ENCODE peak calls at places on chromosome 15, in ten cellular contexts. One of them, this sample, is unnamed.
A peak's percentile ranks its signal among the peaks of the same experiment; 100 is the strongest.

GRCh38 chr15:35293353-35294130 is 208.4 kb upstream of the NANOGP8 start:
- DNase-seq in fibroblast of lung: peak; percentile 95
- DNase-seq in GM23248: peak; percentile 82
- DNase-seq in foreskin fibroblast: peak; percentile 84
- DNase-seq in fibroblast of pulmonary artery: peak; percentile 65
- DNase-seq in body of pancreas: no peak
- DNase-seq in neuronal stem cell: no peak
- DNase-seq in tibial nerve: no peak
- DNase-seq in BJ: peak; percentile 27
- DNase-seq in psoas muscle: no peak
- DNase-seq in this sample: no peak

GRCh38 chr15:80609512-80609946 is 85.6 kb upstream of the ABHD17C start:
- DNase-seq in tibial nerve: no peak
- DNase-seq in neuronal stem cell: no peak
- DNase-seq in body of pancreas: no peak
- DNase-seq in foreskin fibroblast: no peak
- DNase-seq in fibroblast of lung: peak; percentile 51
- DNase-seq in BJ: no peak
- DNase-seq in GM23248: peak; percentile 14
- DNase-seq in fibroblast of pulmonary artery: peak; percentile 88
- DNase-seq in psoas muscle: no peak
- DNase-seq in this sample: no peak

GRCh38 chr15:80473574-80474223 is 69.5 kb downstream of the ARNT2 start:
- DNase-seq in foreskin fibroblast: no peak
- DNase-seq in fibroblast of lung: no peak
- DNase-seq in body of pancreas: no peak
- DNase-seq in BJ: no peak
- DNase-seq in GM23248: no peak
- DNase-seq in neuronal stem cell: no peak
- DNase-seq in psoas muscle: no peak
- DNase-seq in tibial nerve: no peak
- DNase-seq in fibroblast of pulmonary artery: no peak
- DNase-seq in this sample: no peak

GRCh38 chr15:81312790-81313543 is 11.0 kb downstream of the STARD5 start:
- DNase-seq in psoas muscle: peak; percentile 77
- DNase-seq in fibroblast of pulmonary artery: peak; percentile 99
- DNase-seq in foreskin fibroblast: peak; percentile 98
- DNase-seq in GM23248: peak; percentile 99
- DNase-seq in fibroblast of lung: peak; percentile 98
- DNase-seq in BJ: peak; percentile 91
- DNase-seq in body of pancreas: peak; percentile 78
- DNase-seq in neuronal stem cell: no peak
- DNase-seq in tibial nerve: peak; percentile 52
- DNase-seq in this sample: no peak

GRCh38 chr15:33985287-33985686 is 17.0 kb downstream of the CHRM5 start:
- DNase-seq in neuronal stem cell: peak; percentile 18
- DNase-seq in fibroblast of lung: peak; percentile 97
- DNase-seq in fibroblast of pulmonary artery: peak; percentile 88
- DNase-seq in body of pancreas: no peak
- DNase-seq in foreskin fibroblast: peak; percentile 69
- DNase-seq in GM23248: peak; percentile 78
- DNase-seq in psoas muscle: no peak
- DNase-seq in tibial nerve: no peak
- DNase-seq in BJ: peak; percentile 67
- DNase-seq in this sample: no peak

GRCh38 chr15:64285871-64286270 is 70.1 kb downstream of the CSNK1G1 start:
- DNase-seq in GM23248: no peak
- DNase-seq in neuronal stem cell: peak; percentile 11
- DNase-seq in fibroblast of lung: no peak
- DNase-seq in body of pancreas: no peak
- DNase-seq in foreskin fibroblast: no peak
- DNase-seq in fibroblast of pulmonary artery: no peak
- DNase-seq in tibial nerve: no peak
- DNase-seq in BJ: no peak
- DNase-seq in psoas muscle: no peak
- DNase-seq in this sample: no peak

GRCh38 chr15:74453925-74454763 is 6.8 kb downstream of the UBL7 start:
- DNase-seq in GM23248: peak; percentile 41
- DNase-seq in tibial nerve: no peak
- DNase-seq in fibroblast of pulmonary artery: peak; percentile 26
- DNase-seq in psoas muscle: no peak
- DNase-seq in BJ: no peak
- DNase-seq in body of pancreas: no peak
- DNase-seq in neuronal stem cell: no peak
- DNase-seq in foreskin fibroblast: no peak
- DNase-seq in fibroblast of lung: peak; percentile 64
- DNase-seq in this sample: peak; percentile 47

GRCh38 chr15:35443376-35443775 is 102.6 kb downstream of the DPH6 start:
- DNase-seq in body of pancreas: no peak
- DNase-seq in GM23248: no peak
- DNase-seq in foreskin fibroblast: no peak
- DNase-seq in fibroblast of lung: no peak
- DNase-seq in fibroblast of pulmonary artery: no peak
- DNase-seq in tibial nerve: no peak
- DNase-seq in BJ: no peak
- DNase-seq in psoas muscle: no peak
- DNase-seq in neuronal stem cell: no peak
- DNase-seq in this sample: no peak

GRCh38 chr15:27260523-27260922 is 289.5 kb downstream of the GABRG3 start:
- DNase-seq in GM23248: no peak
- DNase-seq in foreskin fibroblast: no peak
- DNase-seq in neuronal stem cell: no peak
- DNase-seq in fibroblast of pulmonary artery: no peak
- DNase-seq in body of pancreas: no peak
- DNase-seq in fibroblast of lung: no peak
- DNase-seq in psoas muscle: no peak
- DNase-seq in BJ: no peak
- DNase-seq in tibial nerve: no peak
- DNase-seq in this sample: no peak

GRCh38 chr15:63826513-63826912 is 7.2 kb downstream of the HERC1 start:
- DNase-seq in psoas muscle: no peak
- DNase-seq in BJ: no peak
- DNase-seq in foreskin fibroblast: peak; percentile 51
- DNase-seq in tibial nerve: no peak
- DNase-seq in body of pancreas: no peak
- DNase-seq in GM23248: peak; percentile 56
- DNase-seq in fibroblast of lung: no peak
- DNase-seq in fibroblast of pulmonary artery: peak; percentile 59
- DNase-seq in neuronal stem cell: no peak
- DNase-seq in this sample: peak; percentile 43

GRCh38 chr15:92494791-92495190 is 101.1 kb downstream of the ST8SIA2 start:
- DNase-seq in fibroblast of lung: no peak
- DNase-seq in body of pancreas: no peak
- DNase-seq in psoas muscle: no peak
- DNase-seq in foreskin fibroblast: no peak
- DNase-seq in GM23248: no peak
- DNase-seq in neuronal stem cell: no peak
- DNase-seq in BJ: no peak
- DNase-seq in tibial nerve: no peak
- DNase-seq in fibroblast of pulmonary artery: no peak
- DNase-seq in this sample: no peak

GRCh38 chr15:70281811-70282307 is 184.1 kb upstream of the TLE3 start:
- DNase-seq in fibroblast of lung: peak; percentile 75
- DNase-seq in fibroblast of pulmonary artery: peak; percentile 43
- DNase-seq in BJ: no peak
- DNase-seq in tibial nerve: no peak
- DNase-seq in foreskin fibroblast: peak; percentile 72
- DNase-seq in neuronal stem cell: no peak
- DNase-seq in GM23248: peak; percentile 89
- DNase-seq in psoas muscle: no peak
- DNase-seq in body of pancreas: no peak
- DNase-seq in this sample: no peak

GRCh38 chr15:66679657-66680108 is 22.4 kb upstream of the SMAD6 start:
- DNase-seq in tibial nerve: no peak
- DNase-seq in psoas muscle: no peak
- DNase-seq in neuronal stem cell: no peak
- DNase-seq in fibroblast of pulmonary artery: peak; percentile 75
- DNase-seq in foreskin fibroblast: no peak
- DNase-seq in GM23248: no peak
- DNase-seq in body of pancreas: no peak
- DNase-seq in fibroblast of lung: no peak
- DNase-seq in BJ: no peak
- DNase-seq in this sample: no peak

GRCh38 chr15:98717942-98718341 is 69.6 kb downstream of the IGF1R start:
- DNase-seq in foreskin fibroblast: no peak
- DNase-seq in BJ: no peak
- DNase-seq in neuronal stem cell: no peak
- DNase-seq in tibial nerve: no peak
- DNase-seq in fibroblast of lung: no peak
- DNase-seq in fibroblast of pulmonary artery: no peak
- DNase-seq in GM23248: no peak
- DNase-seq in psoas muscle: no peak
- DNase-seq in body of pancreas: no peak
- DNase-seq in this sample: no peak
- H3K4me3 ChIP-seq in foreskin fibroblast: no peak overlapping the region
- H3K4me3 ChIP-seq in BJ: no peak overlapping the region
- H3K4me3 ChIP-seq in neuronal stem cell: no peak overlapping the region
- H3K4me3 ChIP-seq in tibial nerve: no peak overlapping the region
- H3K4me3 ChIP-seq in fibroblast of lung: no peak overlapping the region
- H3K4me3 ChIP-seq in fibroblast of pulmonary artery: no peak overlapping the region
- H3K4me3 ChIP-seq in GM23248: no peak overlapping the region
- H3K4me3 ChIP-seq in psoas muscle: no peak overlapping the region
- H3K4me3 ChIP-seq in body of pancreas: no peak overlapping the region
- H3K4me3 ChIP-seq in this sample: no peak overlapping the region

GRCh38 chr15:48862705-48863104 is 15.2 kb upstream of the EID1 start:
- DNase-seq in psoas muscle: no peak
- DNase-seq in fibroblast of pulmonary artery: no peak
- DNase-seq in foreskin fibroblast: no peak
- DNase-seq in neuronal stem cell: no peak
- DNase-seq in BJ: no peak
- DNase-seq in GM23248: no peak
- DNase-seq in tibial nerve: no peak
- DNase-seq in body of pancreas: no peak
- DNase-seq in fibroblast of lung: no peak
- DNase-seq in this sample: peak; percentile 57

GRCh38 chr15:48868018-48868417 is 9.9 kb upstream of the EID1 start:
- DNase-seq in tibial nerve: no peak
- DNase-seq in fibroblast of pulmonary artery: peak; percentile 29
- DNase-seq in BJ: no peak
- DNase-seq in foreskin fibroblast: no peak
- DNase-seq in psoas muscle: no peak
- DNase-seq in body of pancreas: no peak
- DNase-seq in neuronal stem cell: no peak
- DNase-seq in fibroblast of lung: no peak
- DNase-seq in GM23248: no peak
- DNase-seq in this sample: no peak

GRCh38 chr15:48865387-48866079 is 12.4 kb upstream of the EID1 start:
- DNase-seq in fibroblast of lung: peak; percentile 77
- DNase-seq in tibial nerve: no peak
- DNase-seq in BJ: no peak
- DNase-seq in psoas muscle: no peak
- DNase-seq in fibroblast of pulmonary artery: peak; percentile 77
- DNase-seq in foreskin fibroblast: peak; percentile 64
- DNase-seq in neuronal stem cell: no peak
- DNase-seq in GM23248: peak; percentile 65
- DNase-seq in body of pancreas: no peak
- DNase-seq in this sample: no peak

GRCh38 chr15:48868549-48868948 is 9.4 kb upstream of the EID1 start:
- DNase-seq in foreskin fibroblast: peak; percentile 84
- DNase-seq in fibroblast of lung: peak; percentile 88
- DNase-seq in fibroblast of pulmonary artery: peak; percentile 83
- DNase-seq in tibial nerve: no peak
- DNase-seq in psoas muscle: no peak
- DNase-seq in neuronal stem cell: no peak
- DNase-seq in body of pancreas: no peak
- DNase-seq in BJ: peak; percentile 64
- DNase-seq in GM23248: peak; percentile 68
- DNase-seq in this sample: no peak

GRCh38 chr15:48866141-48866563 is 11.8 kb upstream of the EID1 start:
- DNase-seq in tibial nerve: no peak
- DNase-seq in neuronal stem cell: no peak
- DNase-seq in fibroblast of lung: peak; percentile 69
- DNase-seq in foreskin fibroblast: peak; percentile 61
- DNase-seq in GM23248: peak; percentile 69
- DNase-seq in fibroblast of pulmonary artery: peak; percentile 55
- DNase-seq in body of pancreas: no peak
- DNase-seq in BJ: no peak
- DNase-seq in psoas muscle: no peak
- DNase-seq in this sample: no peak
- H3K4me3 ChIP-seq in tibial nerve: no peak overlapping the region
- H3K4me3 ChIP-seq in neuronal stem cell: no peak overlapping the region
- H3K4me3 ChIP-seq in fibroblast of lung: no peak overlapping the region
- H3K4me3 ChIP-seq in foreskin fibroblast: no peak overlapping the region
- H3K4me3 ChIP-seq in GM23248: peak overlapping the region; percentile 4
- H3K4me3 ChIP-seq in fibroblast of pulmonary artery: no peak overlapping the region
- H3K4me3 ChIP-seq in body of pancreas: no peak overlapping the region
- H3K4me3 ChIP-seq in BJ: no peak overlapping the region
- H3K4me3 ChIP-seq in psoas muscle: no peak overlapping the region
- H3K4me3 ChIP-seq in this sample: no peak overlapping the region

DNA sequence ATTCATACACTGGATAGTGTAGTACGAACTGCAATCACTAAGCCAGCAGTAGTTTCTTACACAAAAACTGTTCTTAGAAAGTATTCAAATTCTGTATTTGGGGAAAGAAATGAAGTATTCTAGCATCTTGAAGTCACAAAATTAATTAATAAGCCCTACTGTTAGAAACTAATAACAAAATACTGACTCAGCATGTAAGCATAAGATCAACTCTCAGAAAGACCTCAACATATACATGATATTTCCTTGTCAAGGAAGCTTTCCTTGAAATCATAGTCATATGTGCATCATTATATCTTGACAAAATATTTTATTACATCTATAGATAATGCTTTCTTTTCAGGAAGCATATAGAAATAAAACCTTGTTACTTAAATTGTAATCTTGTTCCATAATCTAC is 115.5 kb upstream of the GOLGA6L6 start:
- DNase-seq in neuronal stem cell: no peak
- DNase-seq in tibial nerve: no peak
- DNase-seq in body of pancreas: no peak
- DNase-seq in fibroblast of pulmonary artery: no peak
- DNase-seq in foreskin fibroblast: no peak
- DNase-seq in fibroblast of lung: no peak
- DNase-seq in BJ: no peak
- DNase-seq in psoas muscle: no peak
- DNase-seq in GM23248: no peak
- DNase-seq in this sample: no peak
- H3K4me3 ChIP-seq in neuronal stem cell: no peak overlapping the region
- H3K4me3 ChIP-seq in tibial nerve: no peak overlapping the region
- H3K4me3 ChIP-seq in body of pancreas: no peak overlapping the region
- H3K4me3 ChIP-seq in fibroblast of pulmonary artery: no peak overlapping the region
- H3K4me3 ChIP-seq in foreskin fibroblast: no peak overlapping the region
- H3K4me3 ChIP-seq in fibroblast of lung: no peak overlapping the region
- H3K4me3 ChIP-seq in BJ: no peak overlapping the region
- H3K4me3 ChIP-seq in psoas muscle: no peak overlapping the region
- H3K4me3 ChIP-seq in GM23248: no peak overlapping the region
- H3K4me3 ChIP-seq in this sample: no peak overlapping the region

DNA sequence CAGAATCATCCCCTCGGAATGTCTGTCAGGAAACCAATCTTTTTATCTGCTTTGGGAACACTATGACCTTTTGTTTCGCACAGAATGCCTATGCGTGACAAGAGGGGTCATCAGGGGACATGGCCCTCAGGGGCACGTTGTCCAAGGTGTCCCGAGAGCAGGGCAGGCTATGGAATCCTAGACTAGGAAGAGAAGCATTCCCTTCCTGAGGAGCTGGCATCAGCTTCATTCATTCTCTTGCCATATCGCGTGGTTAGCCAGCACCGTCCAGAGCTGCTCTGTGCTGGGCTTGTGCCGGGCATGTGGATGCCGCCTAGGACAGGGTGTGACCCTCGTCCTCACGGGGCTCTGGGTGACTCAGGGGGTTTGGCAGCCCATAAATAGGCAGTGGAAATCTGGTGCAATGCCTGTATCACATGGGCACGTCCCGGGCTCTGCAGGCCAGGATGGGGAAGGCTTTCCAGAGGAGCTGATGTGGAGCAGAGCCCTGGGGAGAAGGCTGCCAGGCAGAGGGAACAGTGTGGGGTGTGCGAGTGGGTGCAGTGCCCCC is 117.8 kb downstream of the TMEM266 start:
- DNase-seq in fibroblast of lung: peak; percentile 27
- DNase-seq in tibial nerve: no peak
- DNase-seq in psoas muscle: peak; percentile 87
- DNase-seq in GM23248: peak; percentile 96
- DNase-seq in fibroblast of pulmonary artery: peak; percentile 24
- DNase-seq in neuronal stem cell: no peak
- DNase-seq in foreskin fibroblast: peak; percentile 97
- DNase-seq in body of pancreas: no peak
- DNase-seq in BJ: peak; percentile 61
- DNase-seq in this sample: no peak
- H3K4me3 ChIP-seq in fibroblast of lung: no peak overlapping the region
- H3K4me3 ChIP-seq in tibial nerve: no peak overlapping the region
- H3K4me3 ChIP-seq in psoas muscle: peak overlapping the region; percentile 38
- H3K4me3 ChIP-seq in GM23248: peak overlapping the region; percentile 35
- H3K4me3 ChIP-seq in fibroblast of pulmonary artery: no peak overlapping the region
- H3K4me3 ChIP-seq in neuronal stem cell: no peak overlapping the region
- H3K4me3 ChIP-seq in foreskin fibroblast: no peak overlapping the region
- H3K4me3 ChIP-seq in body of pancreas: no peak overlapping the region
- H3K4me3 ChIP-seq in BJ: no peak overlapping the region
- H3K4me3 ChIP-seq in this sample: no peak overlapping the region

This sample was measured in Jurkat, Clone E6-1.